ENCODE peak calls at places on chromosome 3, in eight cellular contexts. One of them, this sample, is unnamed.

GRCh38 chr3:100008081-100008698 is 106.1 kb downstream of the FILIP1L start:
- DNase-seq in fibroblast of the aortic adventitia: peak; percentile 56
- DNase-seq in H9: no peak
- DNase-seq in HuH-7: no peak
- DNase-seq in activated CD8-positive, alpha-beta T cell treated with anti-CD3 and anti-CD28 coated beads for 36 hours: no peak
- DNase-seq in HCT116: no peak
- DNase-seq in nephron progenitor cell: no peak
- DNase-seq in activated CD4-positive, alpha-beta T cell treated with anti-CD3 and anti-CD28 coated beads, Interleukin-2, amount 10 ng/mL, durations not matched to agents 7 days and 5 days: no peak
- DNase-seq in this sample: no peak

GRCh38 chr3:170614214-170614966 is 28.5 kb upstream of the SLC7A14 start:
- DNase-seq in HCT116: peak; percentile 6
- DNase-seq in activated CD4-positive, alpha-beta T cell treated with anti-CD3 and anti-CD28 coated beads, Interleukin-2, amount 10 ng/mL, durations not matched to agents 7 days and 5 days: no peak
- DNase-seq in activated CD8-positive, alpha-beta T cell treated with anti-CD3 and anti-CD28 coated beads for 36 hours: no peak
- DNase-seq in H9: no peak
- DNase-seq in nephron progenitor cell: no peak
- DNase-seq in HuH-7: peak; percentile 29
- DNase-seq in fibroblast of the aortic adventitia: peak; percentile 90
- DNase-seq in this sample: peak; percentile 92

GRCh38 chr3:165852710-165853109 is 15.5 kb upstream of the BCHE start:
- DNase-seq in fibroblast of the aortic adventitia: peak; percentile 60
- DNase-seq in activated CD4-positive, alpha-beta T cell treated with anti-CD3 and anti-CD28 coated beads, Interleukin-2, amount 10 ng/mL, durations not matched to agents 7 days and 5 days: no peak
- DNase-seq in activated CD8-positive, alpha-beta T cell treated with anti-CD3 and anti-CD28 coated beads for 36 hours: no peak
- DNase-seq in HuH-7: no peak
- DNase-seq in HCT116: no peak
- DNase-seq in nephron progenitor cell: no peak
- DNase-seq in H9: no peak
- DNase-seq in this sample: no peak

GRCh38 chr3:35761311-35761710 is 122.0 kb downstream of the ARPP21 start:
- DNase-seq in nephron progenitor cell: no peak
- DNase-seq in activated CD4-positive, alpha-beta T cell treated with anti-CD3 and anti-CD28 coated beads, Interleukin-2, amount 10 ng/mL, durations not matched to agents 7 days and 5 days: no peak
- DNase-seq in HCT116: no peak
- DNase-seq in activated CD8-positive, alpha-beta T cell treated with anti-CD3 and anti-CD28 coated beads for 36 hours: no peak
- DNase-seq in fibroblast of the aortic adventitia: no peak
- DNase-seq in HuH-7: no peak
- DNase-seq in H9: no peak
- DNase-seq in this sample: no peak

GRCh38 chr3:37824954-37825328 is 36.7 kb upstream of the CTDSPL start:
- DNase-seq in H9: no peak
- DNase-seq in HuH-7: no peak
- DNase-seq in fibroblast of the aortic adventitia: no peak
- DNase-seq in HCT116: no peak
- DNase-seq in activated CD4-positive, alpha-beta T cell treated with anti-CD3 and anti-CD28 coated beads, Interleukin-2, amount 10 ng/mL, durations not matched to agents 7 days and 5 days: no peak
- DNase-seq in nephron progenitor cell: no peak
- DNase-seq in activated CD8-positive, alpha-beta T cell treated with anti-CD3 and anti-CD28 coated beads for 36 hours: no peak
- DNase-seq in this sample: no peak

GRCh38 chr3:177574232-177574856 is 377.1 kb upstream of the TBL1XR1 start:
- DNase-seq in nephron progenitor cell: peak; percentile 49
- DNase-seq in fibroblast of the aortic adventitia: peak; percentile 66
- DNase-seq in activated CD4-positive, alpha-beta T cell treated with anti-CD3 and anti-CD28 coated beads, Interleukin-2, amount 10 ng/mL, durations not matched to agents 7 days and 5 days: no peak
- DNase-seq in activated CD8-positive, alpha-beta T cell treated with anti-CD3 and anti-CD28 coated beads for 36 hours: no peak
- DNase-seq in HuH-7: peak; percentile 69
- DNase-seq in HCT116: no peak
- DNase-seq in H9: peak; percentile 55
- DNase-seq in this sample: peak; percentile 78

GRCh38 chr3:194908972-194909371 is 223.3 kb downstream of the FAM43A start:
- DNase-seq in HuH-7: no peak
- DNase-seq in fibroblast of the aortic adventitia: no peak
- DNase-seq in activated CD4-positive, alpha-beta T cell treated with anti-CD3 and anti-CD28 coated beads, Interleukin-2, amount 10 ng/mL, durations not matched to agents 7 days and 5 days: no peak
- DNase-seq in H9: no peak
- DNase-seq in activated CD8-positive, alpha-beta T cell treated with anti-CD3 and anti-CD28 coated beads for 36 hours: no peak
- DNase-seq in nephron progenitor cell: no peak
- DNase-seq in HCT116: no peak
- DNase-seq in this sample: no peak

GRCh38 chr3:4850928-4851265 is 128.3 kb upstream of the BHLHE40 start:
- DNase-seq in HuH-7: no peak
- DNase-seq in nephron progenitor cell: no peak
- DNase-seq in fibroblast of the aortic adventitia: no peak
- DNase-seq in activated CD4-positive, alpha-beta T cell treated with anti-CD3 and anti-CD28 coated beads, Interleukin-2, amount 10 ng/mL, durations not matched to agents 7 days and 5 days: peak; percentile 52
- DNase-seq in activated CD8-positive, alpha-beta T cell treated with anti-CD3 and anti-CD28 coated beads for 36 hours: peak; percentile 63
- DNase-seq in HCT116: no peak
- DNase-seq in H9: no peak
- DNase-seq in this sample: no peak

GRCh38 chr3:106512846-106513245 is 644.0 kb upstream of the CBLB start:
- DNase-seq in activated CD4-positive, alpha-beta T cell treated with anti-CD3 and anti-CD28 coated beads, Interleukin-2, amount 10 ng/mL, durations not matched to agents 7 days and 5 days: no peak
- DNase-seq in activated CD8-positive, alpha-beta T cell treated with anti-CD3 and anti-CD28 coated beads for 36 hours: no peak
- DNase-seq in nephron progenitor cell: no peak
- DNase-seq in fibroblast of the aortic adventitia: no peak
- DNase-seq in HuH-7: no peak
- DNase-seq in HCT116: no peak
- DNase-seq in H9: no peak
- DNase-seq in this sample: no peak

GRCh38 chr3:30297112-30297511 is 309.3 kb upstream of the TGFBR2 start:
- DNase-seq in HuH-7: no peak
- DNase-seq in HCT116: no peak
- DNase-seq in H9: no peak
- DNase-seq in activated CD4-positive, alpha-beta T cell treated with anti-CD3 and anti-CD28 coated beads, Interleukin-2, amount 10 ng/mL, durations not matched to agents 7 days and 5 days: no peak
- DNase-seq in fibroblast of the aortic adventitia: no peak
- DNase-seq in nephron progenitor cell: no peak
- DNase-seq in activated CD8-positive, alpha-beta T cell treated with anti-CD3 and anti-CD28 coated beads for 36 hours: no peak
- DNase-seq in this sample: no peak

GRCh38 chr3:127339943-127340861 is 52.4 kb upstream of the PRR20G start:
- DNase-seq in H9: no peak
- DNase-seq in activated CD4-positive, alpha-beta T cell treated with anti-CD3 and anti-CD28 coated beads, Interleukin-2, amount 10 ng/mL, durations not matched to agents 7 days and 5 days: no peak
- DNase-seq in nephron progenitor cell: no peak
- DNase-seq in fibroblast of the aortic adventitia: no peak
- DNase-seq in HCT116: no peak
- DNase-seq in activated CD8-positive, alpha-beta T cell treated with anti-CD3 and anti-CD28 coated beads for 36 hours: no peak
- DNase-seq in HuH-7: no peak
- DNase-seq in this sample: no peak

GRCh38 chr3:179454887-179455286 is 3.6 kb upstream of the GNB4 start:
- DNase-seq in activated CD8-positive, alpha-beta T cell treated with anti-CD3 and anti-CD28 coated beads for 36 hours: no peak
- DNase-seq in activated CD4-positive, alpha-beta T cell treated with anti-CD3 and anti-CD28 coated beads, Interleukin-2, amount 10 ng/mL, durations not matched to agents 7 days and 5 days: no peak
- DNase-seq in HCT116: no peak
- DNase-seq in HuH-7: no peak
- DNase-seq in H9: no peak
- DNase-seq in nephron progenitor cell: no peak
- DNase-seq in fibroblast of the aortic adventitia: no peak
- DNase-seq in this sample: no peak

GRCh38 chr3:138059261-138059660 is 49.3 kb downstream of the CLDN18 start:
- DNase-seq in activated CD8-positive, alpha-beta T cell treated with anti-CD3 and anti-CD28 coated beads for 36 hours: no peak
- DNase-seq in fibroblast of the aortic adventitia: peak; percentile 60
- DNase-seq in nephron progenitor cell: no peak
- DNase-seq in H9: no peak
- DNase-seq in HCT116: no peak
- DNase-seq in activated CD4-positive, alpha-beta T cell treated with anti-CD3 and anti-CD28 coated beads, Interleukin-2, amount 10 ng/mL, durations not matched to agents 7 days and 5 days: no peak
- DNase-seq in HuH-7: no peak
- DNase-seq in this sample: no peak

GRCh38 chr3:79406175-79406574 is 361.6 kb downstream of the ROBO1 start:
- DNase-seq in activated CD4-positive, alpha-beta T cell treated with anti-CD3 and anti-CD28 coated beads, Interleukin-2, amount 10 ng/mL, durations not matched to agents 7 days and 5 days: no peak
- DNase-seq in activated CD8-positive, alpha-beta T cell treated with anti-CD3 and anti-CD28 coated beads for 36 hours: no peak
- DNase-seq in fibroblast of the aortic adventitia: no peak
- DNase-seq in nephron progenitor cell: no peak
- DNase-seq in H9: peak; percentile 35
- DNase-seq in HCT116: no peak
- DNase-seq in HuH-7: no peak
- DNase-seq in this sample: no peak

GRCh38 chr3:43759297-43759782 is 68.6 kb downstream of the ABHD5 start:
- DNase-seq in activated CD4-positive, alpha-beta T cell treated with anti-CD3 and anti-CD28 coated beads, Interleukin-2, amount 10 ng/mL, durations not matched to agents 7 days and 5 days: peak; percentile 11
- DNase-seq in nephron progenitor cell: peak; percentile 40
- DNase-seq in fibroblast of the aortic adventitia: peak; percentile 69
- DNase-seq in HuH-7: peak; percentile 46
- DNase-seq in activated CD8-positive, alpha-beta T cell treated with anti-CD3 and anti-CD28 coated beads for 36 hours: peak; percentile 14
- DNase-seq in H9: no peak
- DNase-seq in HCT116: no peak
- DNase-seq in this sample: peak; percentile 54

GRCh38 chr3:29065211-29065785 is 215.6 kb upstream of the RBMS3 start:
- DNase-seq in activated CD4-positive, alpha-beta T cell treated with anti-CD3 and anti-CD28 coated beads, Interleukin-2, amount 10 ng/mL, durations not matched to agents 7 days and 5 days: no peak
- DNase-seq in HCT116: no peak
- DNase-seq in HuH-7: no peak
- DNase-seq in H9: peak; percentile 58
- DNase-seq in activated CD8-positive, alpha-beta T cell treated with anti-CD3 and anti-CD28 coated beads for 36 hours: no peak
- DNase-seq in nephron progenitor cell: peak; percentile 45
- DNase-seq in fibroblast of the aortic adventitia: peak; percentile 97
- DNase-seq in this sample: peak; percentile 98

GRCh38 chr3:14307953-14308352 is 94.5 kb upstream of the SLC6A6 start:
- DNase-seq in activated CD4-positive, alpha-beta T cell treated with anti-CD3 and anti-CD28 coated beads, Interleukin-2, amount 10 ng/mL, durations not matched to agents 7 days and 5 days: no peak
- DNase-seq in fibroblast of the aortic adventitia: no peak
- DNase-seq in nephron progenitor cell: no peak
- DNase-seq in HCT116: no peak
- DNase-seq in activated CD8-positive, alpha-beta T cell treated with anti-CD3 and anti-CD28 coated beads for 36 hours: no peak
- DNase-seq in H9: no peak
- DNase-seq in HuH-7: no peak
- DNase-seq in this sample: no peak

This sample was measured in MCF 10A.